ENCODE peak calls at places on chromosomes 1 and 21, in six cellular contexts. K, T, B, G, L and I are unnamed samples.

GRCh38 chr1:156102634-156103511 is 11.6 kb upstream of the LMNA start:
- DNase-seq in K (no peak), T (no peak), B (no peak), G (no peak), L (no peak), I (no peak)

GRCh38 chr1:156714830-156715229 is 9.4 kb upstream of the CRABP2 start:
- DNase-seq in K (no peak), T (no peak), B (no peak), G (no peak), L (no peak), I (no peak)

GRCh38 chr1:163240705-163241104 is 38.0 kb upstream of the RGS5 start:
- DNase-seq in K (no peak), T (no peak), B (no peak), G (no peak), L (no peak), I (no peak)

GRCh38 chr1:183152216-183152615 is 33.8 kb upstream of the LAMC2 start:
- DNase-seq in K (no peak), T (no peak), B (no peak), G (no peak), L (no peak), I (no peak)

GRCh38 chr1:42177551-42177981 is 13.0 kb upstream of the GUCA2A start:
- DNase-seq in K (no peak), T (no peak), B (no peak), G (no peak), L (no peak), I (no peak)

GRCh38 chr1:20530901-20531300 is 21.5 kb upstream of the FAM43B start:
- DNase-seq in K (no peak), T (no peak), B (no peak), G (no peak), L (no peak), I (no peak)

GRCh38 chr1:21837476-21837875 is 25.4 kb downstream of the LDLRAD2 start:
- DNase-seq in K (no peak), T (no peak), B (no peak), G (no peak), L (no peak), I (no peak)

GRCh38 chr1:209870151-209870831 is 42.5 kb downstream of the UTP25 start:
- DNase-seq in K (no peak), T (no peak), B (no peak), G (no peak), L (no peak), I (no peak)

GRCh38 chr1:110430366-110430765 is 20.6 kb upstream of the PROK1 start:
- DNase-seq in K (no peak), T (no peak), B (no peak), G (no peak), L (no peak), I (no peak)

GRCh38 chr1:212413902-212414327 is 771 bp downstream of the PACC1 start:
- DNase-seq in K (peak; percentile 42), T (no peak), B (no peak), G (no peak), L (no peak), I (no peak)

GRCh38 chr1:2108213-2108876 is 58.1 kb downstream of the PRKCZ start:
- DNase-seq in K (peak; percentile 71), T (no peak), B (no peak), G (no peak), L (peak; percentile 27), I (no peak)

GRCh38 chr1:194084755-194085154 is 898.3 kb upstream of the B3GALT2 start:
- DNase-seq in K (no peak), T (no peak), B (no peak), G (no peak), L (no peak), I (no peak)

GRCh38 chr1:31765041-31765467 is 914 bp upstream of the ADGRB2 start:
- DNase-seq in K (peak; percentile 68), T (no peak), B (no peak), G (no peak), L (peak; percentile 41), I (no peak)

GRCh38 chr1:78047131-78047530 is 1.4 kb downstream of the GIPC2 start:
- DNase-seq in K (no peak), T (no peak), B (no peak), G (no peak), L (no peak), I (no peak)

GRCh38 chr1:78045600-78045849 is 241 bp upstream of the GIPC2 start:
- DNase-seq in K (no peak), T (no peak), B (no peak), G (no peak), L (no peak), I (no peak)

GRCh38 chr1:78044796-78045599 is 768 bp upstream of the GIPC2 start:
- DNase-seq in K (no peak), T (no peak), B (no peak), G (no peak), L (no peak), I (no peak)

GRCh38 chr1:78047631-78048030 is 1.9 kb downstream of the GIPC2 start:
- DNase-seq in K (no peak), T (no peak), B (no peak), G (no peak), L (no peak), I (no peak)

GRCh38 chr1:78045850-78046778 is at the start of gene GIPC2:
- DNase-seq in K (peak; percentile 65), T (no peak), B (peak; percentile 80), G (peak; percentile 23), L (peak; percentile 10), I (peak; percentile 14)
- H3K4me3 ChIP-seq in K (peak within 1 kb of the TSS; percentile 55), T (peak within 1 kb of the TSS; percentile 51), B (peak within 1 kb of the TSS; percentile 55), G (peak within 1 kb of the TSS; percentile 92), L (peak within 1 kb of the TSS; percentile 34), I (peak within 1 kb of the TSS; percentile 28)

GRCh38 chr1:116330342-116330652 is 42.7 kb upstream of the ATP1A1 start:
- DNase-seq in K (no peak), T (no peak), B (no peak), G (no peak), L (no peak), I (no peak)
- H3K27ac ChIP-seq in K (no peak overlapping the region), T (no peak overlapping the region), B (no peak overlapping the region), G (no peak overlapping the region), L (no peak overlapping the region), I (no peak overlapping the region)

GRCh38 chr1:153881764-153882163 is 41.0 kb downstream of the GATAD2B start:
- DNase-seq in K (peak; percentile 3), T (no peak), B (no peak), G (no peak), L (peak; percentile 86), I (no peak)

GRCh38 chr1:153883223-153883622 is 39.5 kb downstream of the GATAD2B start:
- DNase-seq in K (no peak), T (no peak), B (no peak), G (no peak), L (no peak), I (no peak)

GRCh38 chr1:153880024-153880423 is 42.7 kb downstream of the GATAD2B start:
- DNase-seq in K (no peak), T (no peak), B (no peak), G (no peak), L (no peak), I (no peak)

GRCh38 chr1:153882296-153882912 is 40.4 kb downstream of the GATAD2B start:
- DNase-seq in K (peak; percentile 9), T (no peak), B (no peak), G (no peak), L (no peak), I (no peak)

DNA sequence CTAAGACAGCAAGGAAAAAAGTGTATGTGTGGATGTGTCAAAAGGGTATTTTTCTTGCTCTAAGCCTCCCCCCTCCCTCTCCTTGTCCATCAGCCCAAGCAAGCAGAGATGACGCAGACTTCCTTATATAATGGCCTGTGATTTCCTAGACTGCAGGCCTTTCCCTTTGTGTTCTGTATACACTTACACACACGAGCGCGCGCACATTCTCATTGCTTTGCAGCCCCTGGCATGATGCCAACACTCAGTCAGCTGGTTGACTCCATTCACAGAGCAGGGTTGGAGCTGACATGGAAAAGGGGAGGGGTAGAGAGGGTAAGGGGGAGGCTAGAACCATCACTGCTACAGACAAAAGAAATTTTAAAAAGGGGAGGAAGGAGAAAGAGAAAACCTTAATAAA is 41.8 kb downstream of the GATAD2B start:
- DNase-seq in K (peak; percentile 8), T (no peak), B (peak; percentile 78), G (peak; percentile 85), L (peak; percentile 99), I (no peak)
- H3K4me3 ChIP-seq in K (no peak overlapping the region), T (no peak overlapping the region), B (no peak overlapping the region), G (peak overlapping the region; percentile 41), L (peak overlapping the region; percentile 42), I (no peak overlapping the region)

DNA sequence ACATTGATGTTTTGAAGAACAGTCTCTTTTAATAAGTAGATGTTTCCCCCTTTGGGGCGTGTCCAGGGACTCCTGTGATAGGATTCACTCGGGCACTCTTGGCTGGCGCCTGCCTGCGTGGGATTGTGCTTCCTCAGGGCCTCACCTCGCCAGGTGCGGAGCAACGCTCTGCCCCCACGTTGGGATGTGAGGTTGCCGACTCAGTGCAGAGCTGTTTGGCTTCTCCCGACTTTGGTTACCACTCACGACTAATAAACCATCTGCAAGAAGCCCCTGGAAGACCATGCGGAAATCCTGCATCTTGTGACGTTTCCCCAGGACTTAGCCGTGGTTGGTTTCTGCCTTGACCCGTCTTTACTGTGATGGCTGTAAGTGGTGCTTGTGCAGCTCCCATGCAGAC is 106.4 kb downstream of the PCBP3 start:
- DNase-seq in K (no peak), T (peak; percentile 60), B (no peak), G (no peak), L (no peak), I (no peak)
- H3K27ac ChIP-seq in K (no peak overlapping the region), T (no peak overlapping the region), B (no peak overlapping the region), G (no peak overlapping the region), L (no peak overlapping the region), I (no peak overlapping the region)

GRCh38 chr1:247228133-247228532 is 27.7 kb upstream of the VN1R5 start:
- DNase-seq in K (no peak), T (no peak), B (no peak), G (no peak), L (peak; percentile 38), I (no peak)
- H3K4me3 ChIP-seq in K (no peak overlapping the region), T (no peak overlapping the region), B (no peak overlapping the region), G (no peak overlapping the region), L (no peak overlapping the region), I (no peak overlapping the region)